ENCODE peak calls at places on chromosomes 16 and 17, in five cellular contexts. C is effector memory CD4-positive, alpha-beta T cell; W is heart left ventricle; P is psoas muscle; U is aorta. D is an unnamed sample. For H3K4me1, the result is how much of the 10 kb centered on the place peaks cover.

GRCh38 chr17:61208301-61209098 is 191.1 kb upstream of the TBX2 start:
- DNase-seq in C (no peak), W (no peak), P (no peak), U (no peak), D (no peak)

GRCh38 chr17:46790216-46790615 is 28.3 kb downstream of the WNT3 start:
- DNase-seq in C (no peak), W (no peak), P (no peak), U (no peak), D (no peak)

GRCh38 chr16:88560722-88561484 is 9.3 kb upstream of the ZC3H18 start:
- DNase-seq in C (no peak), W (no peak), P (no peak), U (no peak), D (peak)

GRCh38 chr17:72476575-72476986 is 355.8 kb downstream of the SOX9 start:
- DNase-seq in C (no peak), W (no peak), P (no peak), U (no peak), D (no peak)

GRCh38 chr16:49608801-49609200 is 235.2 kb downstream of the C16orf78 start:
- DNase-seq in C (no peak), W (no peak), P (no peak), U (peak), D (no peak)

GRCh38 chr17:11642655-11643054 is 44.4 kb downstream of the DNAH9 start:
- DNase-seq in C (no peak), W (no peak), P (peak), U (no peak), D (no peak)

GRCh38 chr16:65991149-65991701 is 375.3 kb upstream of the CDH5 start:
- DNase-seq in C (no peak), W (no peak), P (no peak), U (no peak), D (no peak)

GRCh38 chr16:83878838-83879237 is 20.1 kb upstream of the MLYCD start:
- DNase-seq in C (no peak), W (no peak), P (no peak), U (no peak), D (no peak)

GRCh38 chr17:35080536-35080935 is 17.0 kb upstream of the RFFL start:
- DNase-seq in C (no peak), W (no peak), P (no peak), U (no peak), D (no peak)

GRCh38 chr17:4135489-4135888 is 7.3 kb downstream of the ZZEF1 start:
- DNase-seq in C (no peak), W (no peak), P (no peak), U (no peak), D (no peak)

GRCh38 chr17:16255481-16255901 is 38.5 kb downstream of the PIGL start:
- DNase-seq in C (no peak), W (peak), P (peak), U (peak), D (no peak)

GRCh38 chr17:8055851-8056231 is 17.0 kb downstream of the ALOX15B start:
- DNase-seq in C (no peak), W (no peak), P (no peak), U (peak), D (no peak)

GRCh38 chr16:4056161-4057105 is 59.8 kb downstream of the ADCY9 start:
- DNase-seq in C (no peak), W (no peak), P (no peak), U (no peak), D (no peak)

GRCh38 chr16:15777533-15778203 is 79.2 kb downstream of the MYH11 start:
- DNase-seq in C (no peak), W (no peak), P (no peak), U (no peak), D (no peak)

GRCh38 chr17:3552916-3553315 is 4.7 kb downstream of the TRPV3 start:
- DNase-seq in C (no peak), W (no peak), P (no peak), U (no peak), D (no peak)

GRCh38 chr17:27778193-27778592 is 22.1 kb downstream of the NOS2 start:
- DNase-seq in C (no peak), W (no peak), P (no peak), U (no peak), D (no peak)

GRCh38 chr17:2904135-2904534 is 107.9 kb downstream of the RAP1GAP2 start:
- DNase-seq in C (no peak), W (peak), P (no peak), U (no peak), D (no peak)

GRCh38 chr16:66984902-66985311 is 3.5 kb upstream of the CES4A start:
- DNase-seq in C (no peak), W (no peak), P (no peak), U (no peak), D (no peak)

DNA sequence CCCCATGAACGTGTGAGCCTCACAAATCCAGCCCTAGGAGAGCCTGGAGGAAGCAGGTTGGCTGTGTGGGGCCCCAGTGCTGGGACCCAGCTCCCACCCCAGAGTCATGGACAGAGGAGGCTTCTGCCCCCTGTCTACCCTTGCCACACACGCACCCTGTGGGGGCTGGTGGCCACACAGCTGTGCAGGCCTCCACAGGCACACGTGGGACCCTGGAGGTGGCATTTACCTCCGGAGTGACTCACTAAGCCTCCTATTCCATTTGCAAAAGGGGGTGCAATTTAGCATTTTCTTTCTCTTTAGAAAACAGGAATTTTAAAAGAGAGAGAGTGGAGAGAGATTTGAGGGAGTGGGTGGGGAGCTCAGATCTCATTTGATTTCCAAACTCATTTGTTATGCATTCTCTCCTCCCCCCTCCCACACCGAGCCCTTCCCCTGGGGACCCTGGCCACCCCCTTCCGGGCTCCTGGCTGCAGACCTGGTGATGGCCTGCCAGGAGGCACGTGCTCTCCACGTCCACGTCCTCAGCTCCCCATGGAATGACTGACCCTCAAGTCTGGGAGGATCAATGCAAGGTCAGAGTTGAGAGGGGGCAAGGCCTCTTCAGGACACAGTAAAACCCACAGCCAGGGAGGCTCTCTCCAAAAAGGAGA is 6.8 kb downstream of the PITPNM3 start:
- DNase-seq in C (no peak), W (no peak), P (no peak), U (peak), D (no peak)
- H3K4me1 ChIP-seq in C (under half), W (under half), P (under half), U (under half), D (under half)

GRCh38 chr17:17690156-17690737 is 9.0 kb downstream of the RAI1 start:
- DNase-seq in C (no peak), W (no peak), P (no peak), U (no peak), D (no peak)
- H3K4me1 ChIP-seq in C (under half), W (under half), P (under half), U (under half), D (half or more)

GRCh38 chr17:68292689-68293040 is 1.4 kb downstream of the ARSG start:
- DNase-seq in C (no peak), W (no peak), P (no peak), U (no peak), D (no peak)
- H3K4me1 ChIP-seq in C (under half), W (under half), P (under half), U (under half), D (under half)

GRCh38 chr17:80781188-80781577 is 210.5 kb upstream of the CHMP6 start:
- DNase-seq in C (no peak), W (no peak), P (no peak), U (no peak), D (no peak)

GRCh38 chr17:80780381-80781187 is 211.1 kb upstream of the CHMP6 start:
- DNase-seq in C (no peak), W (no peak), P (no peak), U (no peak), D (no peak)

GRCh38 chr17:80779336-80779735 is 212.3 kb upstream of the CHMP6 start:
- DNase-seq in C (no peak), W (no peak), P (no peak), U (no peak), D (no peak)

GRCh38 chr17:80778716-80779115 is 212.9 kb upstream of the CHMP6 start:
- DNase-seq in C (no peak), W (no peak), P (no peak), U (no peak), D (no peak)

GRCh38 chr17:80779961-80780380 is 211.7 kb upstream of the CHMP6 start:
- DNase-seq in C (no peak), W (no peak), P (no peak), U (no peak), D (no peak)
- H3K4me1 ChIP-seq in C (under half), W (under half), P (under half), U (under half), D (under half)

GRCh38 chr16:47524007-47524405 is 62.9 kb downstream of the PHKB start:
- DNase-seq in C (no peak), W (no peak), P (no peak), U (no peak), D (no peak)

GRCh38 chr16:47519037-47519436 is 57.9 kb downstream of the PHKB start:
- DNase-seq in C (no peak), W (no peak), P (no peak), U (no peak), D (no peak)

GRCh38 chr16:47523342-47524006 is 62.3 kb downstream of the PHKB start:
- DNase-seq in C (no peak), W (no peak), P (no peak), U (no peak), D (no peak)

GRCh38 chr16:47519996-47520679 is 59.0 kb downstream of the PHKB start:
- DNase-seq in C (no peak), W (no peak), P (no peak), U (no peak), D (no peak)

GRCh38 chr16:47519543-47519942 is 58.4 kb downstream of the PHKB start:
- DNase-seq in C (no peak), W (no peak), P (no peak), U (no peak), D (no peak)
- H3K4me1 ChIP-seq in C (under half), W (under half), P (under half), U (under half), D (under half)

GRCh38 chr16:8893426-8893825 is 11.3 kb downstream of the LITAFD start:
- DNase-seq in C (no peak), W (no peak), P (no peak), U (peak), D (peak)

GRCh38 chr16:8890549-8890921 is 8.4 kb downstream of the LITAFD start:
- DNase-seq in C (no peak), W (no peak), P (no peak), U (peak), D (no peak)

GRCh38 chr16:8892101-8892575 is 10.0 kb downstream of the LITAFD start:
- DNase-seq in C (no peak), W (no peak), P (peak), U (peak), D (no peak)

GRCh38 chr16:8894736-8895334 is 12.7 kb downstream of the LITAFD start:
- DNase-seq in C (no peak), W (no peak), P (no peak), U (peak), D (no peak)

DNA sequence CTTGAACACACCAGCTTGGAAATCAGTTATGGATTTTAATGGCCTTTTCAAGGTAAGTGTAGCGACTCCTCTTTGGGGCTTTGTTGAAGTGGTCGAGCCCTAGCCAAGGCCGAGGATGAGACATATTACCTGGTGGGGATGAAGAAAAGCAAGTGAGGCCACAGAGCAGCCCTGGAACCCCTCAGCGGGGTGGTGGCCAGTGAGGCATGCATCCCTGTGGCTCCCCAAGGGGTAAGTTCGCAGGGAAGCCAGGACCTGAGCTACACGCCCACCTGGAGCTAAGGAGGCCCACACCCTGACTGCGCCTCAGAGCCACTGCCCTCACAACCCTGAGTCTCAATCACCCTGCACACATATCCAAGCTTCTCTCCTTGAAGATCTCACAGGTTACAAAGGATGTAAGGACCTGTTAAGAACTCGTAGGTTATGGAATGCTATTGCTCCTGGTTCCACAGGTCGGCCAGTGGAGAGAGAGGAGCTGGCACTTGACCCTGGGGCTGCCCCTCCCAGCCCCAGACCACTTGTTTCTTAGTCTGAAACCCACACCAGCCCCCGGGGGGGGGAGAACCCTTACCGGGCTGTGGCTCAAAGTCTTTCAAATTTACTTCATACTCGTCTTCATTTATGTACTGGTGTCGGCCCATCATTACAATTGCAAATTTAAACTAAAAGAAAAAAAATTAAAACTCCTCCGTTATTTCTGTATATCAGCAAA is 12.0 kb downstream of the LITAFD start:
- DNase-seq in C (no peak), W (no peak), P (no peak), U (peak), D (no peak)
- H3K4me1 ChIP-seq in C (under half), W (under half), P (under half), U (under half), D (under half)

GRCh38 chr16:78288915-78289314 is 189.5 kb downstream of the WWOX start:
- DNase-seq in C (no peak), W (no peak), P (no peak), U (no peak), D (no peak)
- H3K4me1 ChIP-seq in C (under half), W (under half), P (under half), U (under half), D (under half)

GRCh38 chr17:82457790-82458129 is 781 bp upstream of the NARF start:
- DNase-seq in C (no peak), W (no peak), P (no peak), U (no peak), D (no peak)
- H3K4me1 ChIP-seq in C (under half), W (under half), P (under half), U (under half), D (under half)

DNA sequence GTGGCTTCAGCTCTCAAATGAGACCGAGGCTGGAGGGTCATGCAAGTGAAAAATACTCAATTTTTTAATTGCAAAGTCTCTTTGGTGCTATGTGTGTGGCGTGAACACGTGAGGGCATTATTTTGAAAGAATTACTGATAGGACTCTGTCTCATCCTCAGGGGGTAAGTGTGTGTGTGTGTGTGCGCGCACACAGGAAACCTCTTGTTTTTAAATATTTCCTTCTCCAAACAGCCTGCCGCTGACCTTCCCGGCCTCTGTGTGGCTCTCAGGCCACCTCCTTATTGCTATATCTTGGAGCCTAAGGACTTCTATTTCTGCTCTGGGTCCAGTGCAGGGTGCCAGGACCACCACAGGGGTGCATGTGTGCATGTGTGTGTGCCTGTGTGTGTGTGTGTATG is 99.7 kb downstream of the CMIP start:
- DNase-seq in C (no peak), W (no peak), P (no peak), U (no peak), D (no peak)
- H3K4me1 ChIP-seq in C (under half), W (under half), P (under half), U (under half), D (under half)

GRCh38 chr17:67855504-67856324 is 30.4 kb downstream of the BPTF start:
- DNase-seq in C (no peak), W (no peak), P (no peak), U (no peak), D (no peak)
- H3K4me1 ChIP-seq in C (under half), W (under half), P (under half), U (under half), D (under half)

D was measured in mucosa of descending colon.